ENCODE peak calls at places on chromosomes 13 and 19, in seven cellular contexts. J is activated naive CD4-positive, alpha-beta T cell treated with Interleukin-2 at 50 U/mL for 16 hours; X is T-helper 1 cell; W is left colon; O is stimulated activated CD4-positive, alpha-beta T cell treated with anti-CD3 and anti-CD28 coated beads, Interleukin-12 subunit alpha, Interleukin-12 subunit beta, amount 100 ng/mL, for 24 hours; R is mucosa of gallbladder; D is brain microvascular endothelial cell. U is an unnamed sample.

GRCh38 chr19:35144600-35145436 is 1.8 kb downstream of the FXYD7 start:
- DNase-seq in R (peak), O (no peak), J (peak), D (no peak), W (peak), X (peak), U (no peak)

GRCh38 chr19:17260842-17261325 is 3.7 kb downstream of the USHBP1 start:
- DNase-seq in R (peak), D (peak), J (peak), X (peak), O (peak), W (peak), U (peak)

GRCh38 chr19:4573682-4574081 is 14.2 kb upstream of the SEMA6B start:
- DNase-seq in R (no peak), J (no peak), X (no peak), O (no peak), D (no peak), W (no peak), U (no peak)

GRCh38 chr19:12364391-12365093 is 941 bp downstream of the ZNF442 start:
- DNase-seq in R (peak), O (no peak), D (peak), J (peak), W (peak), X (no peak), U (peak)

GRCh38 chr19:2491130-2491801 is 15.3 kb downstream of the GADD45B start:
- DNase-seq in W (peak), J (no peak), R (peak), O (no peak), D (peak), X (peak), U (no peak)

GRCh38 chr19:53823380-53824120 is 564 bp downstream of the NLRP12 start:
- DNase-seq in R (no peak), O (no peak), D (no peak), W (no peak), X (no peak), J (no peak), U (no peak)

GRCh38 chr13:46757640-46758039 is 39.3 kb downstream of the ESD start:
- DNase-seq in O (no peak), W (no peak), D (no peak), R (no peak), X (no peak), J (no peak), U (no peak)

GRCh38 chr19:53808710-53809125 is 15.4 kb downstream of the NLRP12 start:
- DNase-seq in O (no peak), R (no peak), W (no peak), D (peak), X (no peak), J (no peak), U (no peak)

GRCh38 chr13:112685856-112686255 is 4.0 kb upstream of the ATP11A start:
- DNase-seq in W (no peak), J (no peak), O (no peak), D (no peak), X (no peak), R (peak), U (no peak)

GRCh38 chr13:59094149-59094548 is 1069.6 kb downstream of the DIAPH3 start:
- DNase-seq in J (no peak), R (no peak), D (no peak), X (no peak), O (no peak), W (no peak), U (no peak)

GRCh38 chr13:80399340-80400163 is 58.6 kb upstream of the SPRY2 start:
- DNase-seq in J (no peak), W (peak), O (no peak), D (no peak), R (peak), X (no peak), U (no peak)

GRCh38 chr19:41353466-41354342 is at the start of gene TGFB1:
- DNase-seq in O (peak), W (peak), X (peak), J (peak), R (peak), D (peak), U (peak)

GRCh38 chr13:27830010-27830409 is 37.7 kb downstream of the GSX1 start:
- DNase-seq in R (peak), X (peak), O (peak), D (no peak), W (peak), J (peak), U (peak)

GRCh38 chr19:48330012-48330681 is 4.8 kb downstream of the EMP3 start:
- DNase-seq in J (peak), X (peak), W (peak), D (no peak), O (peak), R (peak), U (peak)

GRCh38 chr19:49398001-49398615 is 10.1 kb downstream of the KASH5 start:
- DNase-seq in D (no peak), O (no peak), R (no peak), J (no peak), W (no peak), X (no peak), U (no peak)

GRCh38 chr19:47512183-47512947 is 2.5 kb downstream of the NAPA start:
- DNase-seq in J (no peak), X (no peak), D (no peak), W (peak), R (peak), O (no peak), U (no peak)

GRCh38 chr13:99150575-99151370 is 49.9 kb upstream of the UBAC2 start:
- DNase-seq in D (peak), O (no peak), X (no peak), R (no peak), J (no peak), W (no peak), U (no peak)

GRCh38 chr13:43263047-43263446 is 239.7 kb downstream of the DNAJC15 start:
- DNase-seq in J (no peak), D (no peak), W (no peak), X (no peak), O (no peak), R (no peak), U (no peak)

GRCh38 chr13:68588623-68589022 is 1358.5 kb upstream of the PCDH9 start:
- DNase-seq in X (no peak), D (no peak), O (no peak), R (no peak), W (no peak), J (no peak), U (no peak)

GRCh38 chr13:19059016-19059780 is 122.4 kb downstream of the TUBA3C start:
- DNase-seq in X (no peak), R (no peak), J (no peak), W (no peak), O (no peak), D (no peak), U (no peak)

GRCh38 chr13:97367016-97367415 is 67.0 kb upstream of the RAP2A start:
- DNase-seq in O (no peak), W (no peak), J (no peak), X (no peak), D (peak), R (no peak), U (no peak)

GRCh38 chr19:2922987-2923386 is 21.8 kb downstream of the ZNF77 start:
- DNase-seq in W (no peak), R (no peak), X (no peak), J (no peak), O (no peak), D (no peak), U (no peak)

GRCh38 chr13:104086205-104086604 is 1020.0 kb upstream of the SLC10A2 start:
- DNase-seq in R (no peak), O (no peak), W (no peak), J (no peak), D (no peak), X (no peak), U (no peak)

GRCh38 chr19:15249912-15250634 is 17.8 kb upstream of the EPHX3 start:
- DNase-seq in D (peak), W (no peak), O (no peak), J (no peak), R (peak), X (no peak), U (no peak)

GRCh38 chr19:43560687-43561086 is 14.6 kb downstream of the XRCC1 start:
- DNase-seq in J (no peak), D (peak), O (no peak), W (no peak), R (no peak), X (no peak), U (peak)

GRCh38 chr19:3618144-3618810 is 8.3 kb downstream of the CACTIN start:
- DNase-seq in X (no peak), J (peak), R (peak), W (peak), D (no peak), O (peak), U (peak)

GRCh38 chr13:45333251-45333972 is 7.6 kb downstream of the TPT1 start:
- DNase-seq in D (no peak), J (no peak), X (no peak), R (no peak), O (no peak), W (no peak), U (no peak)

GRCh38 chr19:37095859-37096258 is 17.6 kb downstream of the ZNF420 start:
- DNase-seq in J (no peak), D (no peak), O (no peak), W (no peak), X (no peak), R (no peak), U (no peak)

U was measured in stimulated activated naive CD8-positive, alpha-beta T cell treated with anti-CD3 and anti-CD28 coated beads, Interleukin-15, Interleukin-2, amounts not matched to agents 100 U/mL and 50 U/mL, for 24 hours.